ENCODE peak calls at places on chromosomes 16 and 17, in six cellular contexts. S, P, O, Q, U and R are unnamed samples.

GRCh38 chr17:61450641-61451537 is 1.3 kb upstream of the TBX4 start:
- ATAC-seq in S (no peak), P (no peak), O (peak), Q (no peak), U (no peak), R (no peak)

GRCh38 chr17:77490361-77491183 is 349.8 kb downstream of the SEC14L1 start:
- ATAC-seq in S (no peak), P (peak), O (no peak), Q (no peak), U (no peak), R (no peak)

GRCh38 chr17:39738568-39738901 is 797 bp downstream of the GRB7 start:
- ATAC-seq in S (peak), P (no peak), O (peak), Q (no peak), U (peak), R (peak)

GRCh38 chr17:2030779-2031163 is 818 bp downstream of the DPH1 start:
- ATAC-seq in S (no peak), P (no peak), O (peak), Q (no peak), U (peak), R (peak)

GRCh38 chr17:78789149-78789662 is 7.1 kb upstream of the CYTH1 start:
- ATAC-seq in S (peak), P (peak), O (no peak), Q (peak), U (no peak), R (peak)

GRCh38 chr16:53257001-53257400 is 177.3 kb upstream of the RBL2 start:
- ATAC-seq in S (no peak), P (no peak), O (no peak), Q (peak), U (no peak), R (no peak)

GRCh38 chr17:82443465-82444283 is 6.9 kb downstream of the CYBC1 start:
- ATAC-seq in S (peak), P (no peak), O (no peak), Q (no peak), U (no peak), R (no peak)

GRCh38 chr17:55986817-55987216 is 166.5 kb upstream of the ANKFN1 start:
- ATAC-seq in S (no peak), P (no peak), O (no peak), Q (no peak), U (no peak), R (no peak)

GRCh38 chr17:50649042-50649908 is 14.6 kb downstream of the ABCC3 start:
- ATAC-seq in S (no peak), P (no peak), O (peak), Q (peak), U (no peak), R (no peak)

GRCh38 chr17:39612935-39613465 is 5.3 kb upstream of the NEUROD2 start:
- ATAC-seq in S (no peak), P (no peak), O (no peak), Q (no peak), U (no peak), R (no peak)

GRCh38 chr16:29951966-29952365 is 9.9 kb upstream of the TMEM219 start:
- ATAC-seq in S (no peak), P (no peak), O (peak), Q (no peak), U (no peak), R (no peak)

GRCh38 chr17:18119166-18119745 is 10.7 kb downstream of the MYO15A start:
- ATAC-seq in S (no peak), P (no peak), O (no peak), Q (no peak), U (no peak), R (no peak)

GRCh38 chr17:14078027-14078426 is 8.7 kb downstream of the COX10 start:
- ATAC-seq in S (no peak), P (peak), O (no peak), Q (no peak), U (no peak), R (peak)

GRCh38 chr17:47973541-47973940 is 2.6 kb downstream of the CDK5RAP3 start:
- ATAC-seq in S (no peak), P (no peak), O (no peak), Q (no peak), U (no peak), R (no peak)

GRCh38 chr16:12511308-12511707 is 292.4 kb downstream of the CPPED1 start:
- ATAC-seq in S (no peak), P (no peak), O (no peak), Q (no peak), U (no peak), R (no peak)

GRCh38 chr16:88650749-88651275 is at the start of gene CYBA:
- ATAC-seq in S (peak), P (peak), O (peak), Q (peak), U (peak), R (peak)

GRCh38 chr17:39677581-39678339 is 9.5 kb downstream of the PNMT start:
- ATAC-seq in S (no peak), P (peak), O (no peak), Q (no peak), U (no peak), R (no peak)

GRCh38 chr17:9371019-9371418 is 204.6 kb downstream of the STX8 start:
- ATAC-seq in S (no peak), P (peak), O (peak), Q (peak), U (no peak), R (no peak)

GRCh38 chr17:73211745-73212144 is 18.9 kb downstream of the COG1 start:
- ATAC-seq in S (no peak), P (no peak), O (no peak), Q (no peak), U (no peak), R (no peak)

GRCh38 chr16:8686879-8687278 is 12.5 kb downstream of the ABAT start:
- ATAC-seq in S (no peak), P (no peak), O (no peak), Q (no peak), U (no peak), R (no peak)

GRCh38 chr17:17815436-17816200 is 21.2 kb downstream of the SREBF1 start:
- ATAC-seq in S (no peak), P (no peak), O (no peak), Q (no peak), U (no peak), R (no peak)

GRCh38 chr17:64270885-64271284 is 7.8 kb upstream of the TEX2 start:
- ATAC-seq in S (no peak), P (no peak), O (no peak), Q (no peak), U (peak), R (no peak)

GRCh38 chr16:21626659-21627277 is 25.6 kb downstream of the IGSF6 start:
- ATAC-seq in S (peak), P (peak), O (peak), Q (peak), U (no peak), R (peak)

GRCh38 chr17:62093188-62094155 is 28.4 kb upstream of the MED13 start:
- ATAC-seq in S (peak), P (no peak), O (peak), Q (peak), U (no peak), R (peak)

GRCh38 chr17:80612997-80613731 is 68.5 kb downstream of the RPTOR start:
- ATAC-seq in S (no peak), P (no peak), O (no peak), Q (no peak), U (no peak), R (no peak)

GRCh38 chr16:46859719-46860152 is 24.4 kb upstream of the GPT2 start:
- ATAC-seq in S (no peak), P (peak), O (peak), Q (peak), U (no peak), R (peak)

GRCh38 chr17:57553991-57554825 is 190.9 kb downstream of the CCDC182 start:
- ATAC-seq in S (no peak), P (peak), O (no peak), Q (no peak), U (no peak), R (no peak)

GRCh38 chr17:7634384-7634783 is 4.4 kb downstream of the SHBG start:
- ATAC-seq in S (no peak), P (peak), O (peak), Q (peak), U (no peak), R (no peak)

GRCh38 chr17:47698749-47699535 is 5.0 kb downstream of the TBKBP1 start:
- ATAC-seq in S (peak), P (no peak), O (peak), Q (peak), U (peak), R (peak)

GRCh38 chr16:69937465-69937951 is 13.6 kb upstream of the CLEC18A start:
- ATAC-seq in S (no peak), P (no peak), O (no peak), Q (peak), U (no peak), R (no peak)